ENCODE peak calls at places on chromosome 12, in five cellular contexts. J is AG04450, R is choroid plexus epithelial cell, P is T-helper 17 cell, Y is pons. D is an unnamed sample.

GRCh38 chr12:62332598-62332997 is 72.4 kb downstream of the USP15 start:
- DNase-seq in J (no peak), R (peak), P (no peak), Y (no peak), D (peak)

GRCh38 chr12:9745191-9745590 is 12.3 kb upstream of the CLECL1 start:
- DNase-seq in J (no peak), R (no peak), P (no peak), Y (no peak), D (no peak)

GRCh38 chr12:51428256-51428655 is 3.6 kb downstream of the SLC4A8 start:
- DNase-seq in J (no peak), R (no peak), P (no peak), Y (no peak), D (no peak)

GRCh38 chr12:58487280-58488141 is 432.8 kb downstream of the LRIG3 start:
- DNase-seq in J (no peak), R (peak), P (no peak), Y (no peak), D (peak)

GRCh38 chr12:48997719-48998496 is 1.3 kb downstream of the DDN start:
- DNase-seq in J (no peak), R (no peak), P (no peak), Y (no peak), D (no peak)

GRCh38 chr12:127270193-127270592 is 996.8 kb upstream of the TMEM132C start:
- DNase-seq in J (no peak), R (peak), P (no peak), Y (peak), D (no peak)

GRCh38 chr12:61854902-61855301 is 405.3 kb upstream of the USP15 start:
- DNase-seq in J (no peak), R (peak), P (no peak), Y (no peak), D (no peak)

GRCh38 chr12:121634836-121635235 is 8.5 kb downstream of the ORAI1 start:
- DNase-seq in J (no peak), R (no peak), P (no peak), Y (no peak), D (no peak)

GRCh38 chr12:106506691-106507090 is 76.1 kb upstream of the RFX4 start:
- DNase-seq in J (no peak), R (no peak), P (no peak), Y (no peak), D (no peak)

GRCh38 chr12:46933947-46934346 is 108.2 kb upstream of the SLC38A4 start:
- DNase-seq in J (no peak), R (peak), P (no peak), Y (peak), D (peak)

GRCh38 chr12:62686938-62687337 is 220.3 kb downstream of the MON2 start:
- DNase-seq in J (no peak), R (no peak), P (no peak), Y (no peak), D (no peak)

GRCh38 chr12:25124493-25124892 is 70.5 kb downstream of the DNAI7 start:
- DNase-seq in J (no peak), R (no peak), P (no peak), Y (no peak), D (no peak)

GRCh38 chr12:29241821-29242591 is 92.9 kb downstream of the FAR2 start:
- DNase-seq in J (peak), R (peak), P (no peak), Y (peak), D (no peak)

GRCh38 chr12:46752396-46752795 is 73.4 kb downstream of the SLC38A4 start:
- DNase-seq in J (no peak), R (no peak), P (no peak), Y (no peak), D (no peak)

GRCh38 chr12:121795029-121795977 is 1.8 kb upstream of the RHOF start:
- DNase-seq in J (no peak), R (peak), P (peak), Y (peak), D (peak)

GRCh38 chr12:87807127-87807526 is 222.1 kb downstream of the C12orf50 start:
- DNase-seq in J (no peak), R (no peak), P (no peak), Y (no peak), D (no peak)

GRCh38 chr12:2890001-2890387 is 697 bp upstream of the TULP3 start:
- DNase-seq in J (no peak), R (peak), P (no peak), Y (no peak), D (no peak)

GRCh38 chr12:49200882-49201594 is 12.2 kb upstream of the TUBA1A start:
- DNase-seq in J (no peak), R (peak), P (no peak), Y (peak), D (peak)

GRCh38 chr12:115172521-115172920 is 488.5 kb upstream of the TBX3 start:
- DNase-seq in J (peak), R (peak), P (no peak), Y (no peak), D (no peak)

GRCh38 chr12:70722584-70723343 is 85.5 kb upstream of the PTPRB start:
- DNase-seq in J (no peak), R (peak), P (no peak), Y (no peak), D (no peak)

GRCh38 chr12:62522984-62523383 is 56.4 kb downstream of the MON2 start:
- DNase-seq in J (no peak), R (peak), P (no peak), Y (peak), D (no peak)

GRCh38 chr12:45601390-45601789 is 128.1 kb upstream of the ARID2 start:
- DNase-seq in J (no peak), R (no peak), P (no peak), Y (no peak), D (no peak)

GRCh38 chr12:46384451-46385301 is 12.1 kb upstream of the SLC38A2 start:
- DNase-seq in J (no peak), R (peak), P (no peak), Y (no peak), D (no peak)

GRCh38 chr12:65826513-65827171 is 2.4 kb downstream of the HMGA2 start:
- DNase-seq in J (no peak), R (no peak), P (no peak), Y (no peak), D (peak)

GRCh38 chr12:1170411-1170810 is 179.4 kb downstream of the ERC1 start:
- DNase-seq in J (no peak), R (no peak), P (no peak), Y (no peak), D (no peak)

GRCh38 chr12:52023976-52024688 is 17.4 kb downstream of the TAMALIN start:
- DNase-seq in J (no peak), R (no peak), P (no peak), Y (no peak), D (no peak)

GRCh38 chr12:130925616-130926015 is 28.1 kb upstream of the ADGRD1 start:
- DNase-seq in J (no peak), R (peak), P (no peak), Y (peak), D (no peak)

GRCh38 chr12:31897791-31898503 is 61.3 kb upstream of the RESF1 start:
- DNase-seq in J (no peak), R (peak), P (no peak), Y (peak), D (no peak)

GRCh38 chr12:68954811-68955210 is 21.8 kb upstream of the CPM start:
- DNase-seq in J (no peak), R (no peak), P (no peak), Y (no peak), D (no peak)

GRCh38 chr12:84507914-84508313 is 404.7 kb downstream of the SLC6A15 start:
- DNase-seq in J (no peak), R (peak), P (no peak), Y (no peak), D (no peak)

GRCh38 chr12:30614031-30614430 is 81.6 kb downstream of the IPO8 start:
- DNase-seq in J (no peak), R (no peak), P (no peak), Y (no peak), D (no peak)

GRCh38 chr12:54459355-54459754 is 14.0 kb downstream of the GTSF1 start:
- DNase-seq in J (no peak), R (peak), P (no peak), Y (no peak), D (no peak)

GRCh38 chr12:45216297-45216982 is 545 bp downstream of the ANO6 start:
- DNase-seq in J (no peak), R (peak), P (peak), Y (no peak), D (no peak)

GRCh38 chr12:1528791-1529190 is 65.6 kb downstream of the FBXL14 start:
- DNase-seq in J (no peak), R (no peak), P (no peak), Y (no peak), D (no peak)

GRCh38 chr12:40224439-40225291 is at the start of gene LRRK2:
- DNase-seq in J (no peak), R (peak), P (peak), Y (no peak), D (no peak)

GRCh38 chr12:98369601-98370000 is 145.8 kb upstream of the TMPO start:
- DNase-seq in J (no peak), R (no peak), P (no peak), Y (no peak), D (no peak)

GRCh38 chr12:119693006-119693405 is 25.1 kb downstream of the PRKAB1 start:
- DNase-seq in J (peak), R (no peak), P (no peak), Y (no peak), D (peak)